ENCODE peak calls at places on chromosomes 16 and 17, in four cellular contexts. T is EL; S is hypothalamus; Z is activated T-helper 1 cell treated with anti-CD3 and anti-CD28 coated beads, Interleukin-12 subunit alpha, Interleukin-12 subunit beta, Interleukin-2, Interleukin-4 antibody, amounts not matched to agents 30 ng/mL and 10 ng/mL and 1 ng/mL, durations not matched to agents 14 hours and 24 hours and 36 hours. B is an unnamed sample.

GRCh38 chr16:3112058-3112880 is at the start of gene ZNF205:
- DNase-seq in T (peak; percentile 74), S (peak; percentile 41), Z (no peak), B (peak; percentile 74)

GRCh38 chr17:60773552-60773951 is 95.9 kb downstream of the BCAS3 start:
- DNase-seq in T (no peak), S (no peak), Z (no peak), B (no peak)

GRCh38 chr17:19780846-19781245 is 32.7 kb upstream of the ALDH3A1 start:
- DNase-seq in T (no peak), S (no peak), Z (no peak), B (no peak)

GRCh38 chr16:73047536-73048291 is at the start of gene ZFHX3:
- DNase-seq in T (peak; percentile 77), S (no peak), Z (peak; percentile 12), B (peak; percentile 74)

GRCh38 chr17:2943971-2944370 is 119.4 kb downstream of the OR1D5 start:
- DNase-seq in T (no peak), S (no peak), Z (no peak), B (no peak)

GRCh38 chr17:20206591-20206990 is 197.4 kb downstream of the SPECC1 start:
- DNase-seq in T (peak; percentile 77), S (no peak), Z (no peak), B (peak; percentile 56)

GRCh38 chr17:1315409-1315808 is 35.9 kb downstream of the TRARG1 start:
- DNase-seq in T (no peak), S (no peak), Z (no peak), B (no peak)

GRCh38 chr17:27657620-27658019 is 26.6 kb downstream of the LGALS9 start:
- DNase-seq in T (no peak), S (no peak), Z (no peak), B (peak; percentile 18)

GRCh38 chr16:84816023-84816422 is 3.8 kb upstream of the CRISPLD2 start:
- DNase-seq in T (no peak), S (no peak), Z (no peak), B (no peak)

GRCh38 chr16:89431158-89431584 is 59.2 kb downstream of the ANKRD11 start:
- DNase-seq in T (peak; percentile 39), S (no peak), Z (no peak), B (no peak)

GRCh38 chr16:62225675-62226074 is 189.4 kb upstream of the CDH8 start:
- DNase-seq in T (peak; percentile 4), S (peak; percentile 8), Z (no peak), B (peak; percentile 57)

GRCh38 chr16:89039756-89040155 is 53.9 kb upstream of the ACSF3 start:
- DNase-seq in T (no peak), S (no peak), Z (no peak), B (no peak)

GRCh38 chr17:48470388-48471034 is 40.5 kb upstream of the SKAP1 start:
- DNase-seq in T (peak; percentile 66), S (no peak), Z (no peak), B (peak; percentile 77)

GRCh38 chr16:84881702-84882521 is 62.1 kb downstream of the CRISPLD2 start:
- DNase-seq in T (peak; percentile 96), S (no peak), Z (no peak), B (peak; percentile 94)

GRCh38 chr16:12874135-12874534 is 27.3 kb upstream of the SHISA9 start:
- DNase-seq in T (peak; percentile 70), S (no peak), Z (no peak), B (peak; percentile 79)

GRCh38 chr16:1678500-1679098 is 520 bp downstream of the JPT2 start:
- DNase-seq in T (peak; percentile 50), S (no peak), Z (peak; percentile 44), B (peak; percentile 58)

GRCh38 chr16:54926166-54926838 is 4.4 kb upstream of the IRX5 start:
- DNase-seq in T (peak; percentile 72), S (no peak), Z (no peak), B (peak; percentile 59)

GRCh38 chr16:68406458-68407041 is 41.8 kb downstream of the SMPD3 start:
- DNase-seq in T (peak; percentile 73), S (no peak), Z (no peak), B (peak; percentile 32)

GRCh38 chr17:71870546-71870862 is 250.3 kb upstream of the SOX9 start:
- DNase-seq in T (no peak), S (no peak), Z (no peak), B (peak; percentile 40)

GRCh38 chr16:85906349-85906748 is 7.4 kb downstream of the IRF8 start:
- DNase-seq in T (no peak), S (no peak), Z (no peak), B (no peak)

GRCh38 chr17:41655611-41656111 is 31.3 kb upstream of the KRT17 start:
- DNase-seq in T (no peak), S (no peak), Z (no peak), B (no peak)

GRCh38 chr16:70635356-70636016 is 10.9 kb upstream of the IL34 start:
- DNase-seq in T (peak; percentile 71), S (no peak), Z (no peak), B (no peak)